ENCODE peak calls at places on chromosomes 5 and 9, in seven cellular contexts. P is heart left ventricle, I is aorta, E is GM23248, A is endodermal cell, D is ascending aorta, K is caudate nucleus. L is an unnamed sample.

GRCh38 chr5:128574041-128574440 is 36.0 kb upstream of the FBN2 start:
- DNase-seq in I (no peak), D (no peak), A (no peak), E (peak; percentile 16), K (no peak), P (no peak), L (no peak)

GRCh38 chr9:69174645-69175487 is 789 bp downstream of the TJP2 start:
- DNase-seq in D (peak; percentile 35), A (peak; percentile 75), E (peak; percentile 99), P (no peak), K (no peak), I (peak; percentile 76), L (peak; percentile 57)

GRCh38 chr9:33818832-33819500 is 2.0 kb downstream of the UBE2R2 start:
- DNase-seq in K (no peak), A (no peak), D (no peak), I (no peak), P (no peak), E (peak; percentile 84), L (no peak)

GRCh38 chr9:2755285-2755684 is 38.0 kb downstream of the KCNV2 start:
- DNase-seq in P (no peak), K (no peak), E (no peak), D (no peak), A (no peak), I (no peak), L (no peak)

GRCh38 chr5:151213803-151214613 is 9.9 kb downstream of the CCDC69 start:
- DNase-seq in E (peak; percentile 28), P (peak; percentile 90), D (peak; percentile 55), A (peak; percentile 82), I (peak; percentile 90), K (no peak), L (peak; percentile 57)

GRCh38 chr9:20853866-20854265 is 169.8 kb downstream of the FOCAD start:
- DNase-seq in I (no peak), D (no peak), A (no peak), P (no peak), K (no peak), E (no peak), L (no peak)

GRCh38 chr5:141094481-141095262 is at the start of gene PCDHB2:
- DNase-seq in P (no peak), E (peak; percentile 80), A (peak; percentile 91), I (no peak), D (no peak), K (peak; percentile 38), L (peak; percentile 89)

GRCh38 chr9:77663754-77664153 is 15.6 kb upstream of the GNA14 start:
- DNase-seq in A (no peak), K (no peak), I (peak; percentile 59), P (no peak), E (peak; percentile 35), D (no peak), L (no peak)

GRCh38 chr5:175202461-175203065 is 241.4 kb downstream of the DRD1 start:
- DNase-seq in D (no peak), I (peak; percentile 57), A (no peak), K (no peak), E (no peak), P (no peak), L (no peak)

GRCh38 chr9:106535439-106535838 is 327.5 kb upstream of the ZNF462 start:
- DNase-seq in K (no peak), D (no peak), I (no peak), E (no peak), P (no peak), A (peak; percentile 56), L (peak; percentile 20)

GRCh38 chr9:69715825-69716224 is 43.7 kb upstream of the APBA1 start:
- DNase-seq in P (no peak), D (no peak), I (no peak), A (no peak), K (no peak), E (no peak), L (no peak)

GRCh38 chr5:94113087-94113486 is 371.7 kb upstream of the POU5F2 start:
- DNase-seq in I (no peak), A (no peak), P (no peak), K (no peak), D (no peak), E (no peak), L (no peak)

GRCh38 chr9:127634021-127634420 is 21.9 kb downstream of the STXBP1 start:
- DNase-seq in K (no peak), I (no peak), D (no peak), E (no peak), P (no peak), A (peak; percentile 62), L (no peak)

GRCh38 chr5:111733571-111733970 is 23.4 kb downstream of the NREP start:
- DNase-seq in D (no peak), P (no peak), A (no peak), K (no peak), I (no peak), E (no peak), L (no peak)

GRCh38 chr9:121633144-121633714 is 18.2 kb upstream of the DAB2IP start:
- DNase-seq in I (no peak), E (no peak), D (no peak), K (no peak), A (no peak), P (no peak), L (no peak)

GRCh38 chr9:99405369-99405768 is 183.3 kb downstream of the SEC61B start:
- DNase-seq in A (no peak), I (no peak), D (no peak), E (no peak), P (no peak), K (no peak), L (no peak)

GRCh38 chr5:64606926-64607325 is 83.4 kb upstream of the SHISAL2B start:
- DNase-seq in A (no peak), I (no peak), K (no peak), D (no peak), E (no peak), P (no peak), L (no peak)

GRCh38 chr5:142925795-142926194 is 155.6 kb downstream of the ARHGAP26 start:
- DNase-seq in D (no peak), K (no peak), I (no peak), P (no peak), A (no peak), E (peak; percentile 93), L (no peak)
- H3K27ac ChIP-seq in D (peak overlapping the region; percentile 37), K (no peak overlapping the region), I (no peak overlapping the region), P (peak overlapping the region; percentile 87), A (no peak overlapping the region), E (peak overlapping the region; percentile 28), L (no peak overlapping the region)

GRCh38 chr9:134871941-134872340 is 8.7 kb upstream of the FCN2 start:
- DNase-seq in P (no peak), E (no peak), K (no peak), D (no peak), A (no peak), I (no peak), L (peak; percentile 4)
- H3K27ac ChIP-seq in P (no peak overlapping the region), E (no peak overlapping the region), K (no peak overlapping the region), D (no peak overlapping the region), A (no peak overlapping the region), I (no peak overlapping the region), L (no peak overlapping the region)

DNA sequence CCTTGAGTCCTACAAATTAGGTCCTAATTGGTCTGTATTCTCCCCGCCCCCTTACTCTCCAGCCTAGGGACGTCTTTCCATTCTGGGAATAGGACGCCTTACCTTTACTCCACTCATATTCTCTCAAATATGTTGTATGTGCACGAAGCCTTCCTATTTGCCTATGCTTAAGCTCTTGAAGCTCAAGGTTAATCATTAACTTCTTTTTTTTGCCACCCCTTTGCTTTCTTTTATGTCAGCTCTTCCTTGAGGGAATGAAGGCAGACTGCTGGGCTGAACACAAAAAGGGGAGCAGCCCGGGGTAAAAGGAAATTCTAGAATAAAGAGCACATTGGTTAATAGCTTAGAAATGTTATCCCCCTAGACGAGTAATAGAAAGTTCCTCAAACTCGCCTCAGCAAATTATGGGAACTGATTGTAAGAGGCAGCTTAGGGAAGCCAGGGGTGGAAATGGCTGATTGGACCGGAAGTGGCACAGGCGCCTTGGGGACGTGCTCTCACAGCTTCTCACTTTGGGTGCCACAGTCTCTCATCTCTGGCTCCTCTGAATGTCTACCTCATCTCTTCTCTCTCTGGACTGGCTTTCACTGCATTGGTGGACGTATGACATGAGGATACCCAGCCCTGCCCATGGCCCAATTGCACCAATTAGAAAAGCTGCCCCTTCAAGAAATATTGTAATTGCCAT is 122.3 kb upstream of the IL12B start:
- DNase-seq in A (peak; percentile 16), P (no peak), I (no peak), D (no peak), E (no peak), K (no peak), L (no peak)
- H3K27ac ChIP-seq in A (no peak overlapping the region), P (peak overlapping the region; percentile 84), I (no peak overlapping the region), D (peak overlapping the region; percentile 79), E (no peak overlapping the region), K (no peak overlapping the region), L (no peak overlapping the region)

GRCh38 chr5:172166030-172166429 is 22.0 kb downstream of the STK10 start:
- DNase-seq in I (no peak), A (no peak), K (no peak), D (no peak), E (no peak), P (peak; percentile 21), L (no peak)
- H3K27ac ChIP-seq in I (no peak overlapping the region), A (no peak overlapping the region), K (no peak overlapping the region), D (no peak overlapping the region), E (no peak overlapping the region), P (no peak overlapping the region), L (no peak overlapping the region)

GRCh38 chr9:112120471-112120925 is 54.6 kb downstream of the SUSD1 start:
- DNase-seq in D (no peak), A (no peak), I (no peak), E (peak; percentile 7), K (peak; percentile 15), P (no peak), L (no peak)
- H3K27ac ChIP-seq in D (no peak overlapping the region), A (no peak overlapping the region), I (no peak overlapping the region), E (no peak overlapping the region), K (peak overlapping the region; percentile 64), P (no peak overlapping the region), L (no peak overlapping the region)

GRCh38 chr9:134570726-134571325 is 70.8 kb upstream of the COL5A1 start:
- DNase-seq in K (no peak), A (peak; percentile 35), I (no peak), P (peak; percentile 47), E (no peak), D (peak; percentile 5), L (peak; percentile 6)

GRCh38 chr9:134571946-134572914 is 69.4 kb upstream of the COL5A1 start:
- DNase-seq in E (no peak), K (no peak), P (peak; percentile 47), I (no peak), A (peak; percentile 32), D (no peak), L (peak; percentile 6)

GRCh38 chr9:134570151-134570621 is 71.4 kb upstream of the COL5A1 start:
- DNase-seq in D (peak; percentile 16), A (peak; percentile 27), I (no peak), K (no peak), E (peak; percentile 54), P (peak; percentile 46), L (peak; percentile 8)

GRCh38 chr9:134569626-134570025 is 72.0 kb upstream of the COL5A1 start:
- DNase-seq in E (no peak), A (peak; percentile 10), D (no peak), P (no peak), I (no peak), K (no peak), L (peak; percentile 8)

DNA sequence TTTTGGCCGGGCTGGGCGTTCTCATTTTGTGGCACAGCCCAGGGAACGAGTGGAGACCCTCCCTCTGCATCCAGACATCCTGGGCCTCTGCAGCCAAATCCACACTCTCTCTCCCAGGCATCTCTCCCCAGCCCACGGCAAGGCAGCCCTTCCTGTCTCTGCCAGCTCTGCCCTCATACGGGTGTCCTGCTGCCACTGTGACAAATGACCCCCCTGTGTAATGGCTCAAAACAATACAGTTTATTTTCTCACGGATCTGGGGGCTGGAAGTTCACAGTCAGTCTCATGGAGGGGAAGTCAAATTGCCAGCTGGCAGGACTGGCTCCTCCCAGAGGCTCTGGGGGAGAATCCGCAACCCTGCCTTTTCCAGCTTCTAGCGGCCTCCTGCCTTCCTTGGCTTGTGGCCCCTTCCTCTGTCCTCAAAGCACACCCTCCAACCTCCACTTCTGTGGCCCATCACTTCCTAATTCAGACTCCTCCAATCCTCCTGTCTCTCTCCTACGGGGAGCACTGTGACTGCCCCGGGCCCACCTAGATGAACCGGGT is 70.2 kb upstream of the COL5A1 start:
- DNase-seq in K (no peak), A (peak; percentile 35), E (no peak), D (peak; percentile 0), P (peak; percentile 28), I (no peak), L (peak; percentile 6)
- H3K27ac ChIP-seq in K (no peak overlapping the region), A (no peak overlapping the region), E (no peak overlapping the region), D (peak overlapping the region; percentile 53), P (no peak overlapping the region), I (no peak overlapping the region), L (no peak overlapping the region)